ENCODE peak calls at places on chromosomes 3 and 15, in six cellular contexts. I, K, Y, R, H and Q are unnamed samples.

GRCh38 chr3:120683213-120683612 is 1.2 kb upstream of the HGD start:
- DNase-seq in K (no peak), H (no peak), Y (no peak), R (no peak), I (no peak), Q (no peak)

GRCh38 chr15:35080226-35080625 is 4.9 kb downstream of the NANOGP8 start:
- DNase-seq in I (no peak), R (no peak), H (no peak), K (no peak), Y (no peak), Q (no peak)

GRCh38 chr15:43376017-43376705 is 5.3 kb downstream of the TUBGCP4 start:
- DNase-seq in I (no peak), R (peak; percentile 37), Y (no peak), K (no peak), H (peak; percentile 24), Q (no peak)

GRCh38 chr3:27533718-27534578 is 49.8 kb upstream of the SLC4A7 start:
- DNase-seq in K (no peak), Y (peak; percentile 94), H (peak; percentile 100), R (peak; percentile 39), I (no peak), Q (no peak)

GRCh38 chr3:2180661-2181060 is 82.0 kb downstream of the CNTN4 start:
- DNase-seq in R (no peak), I (no peak), H (no peak), K (no peak), Y (no peak), Q (no peak)

GRCh38 chr15:88324241-88325065 is 67.9 kb upstream of the NTRK3 start:
- DNase-seq in Y (no peak), R (no peak), I (no peak), K (no peak), H (no peak), Q (no peak)

GRCh38 chr3:8837172-8837571 is 67.8 kb upstream of the OXTR start:
- DNase-seq in H (peak; percentile 86), K (no peak), R (no peak), I (no peak), Y (no peak), Q (no peak)

GRCh38 chr15:45141386-45141785 is 11.6 kb downstream of the DUOX1 start:
- DNase-seq in Y (no peak), R (no peak), K (no peak), H (no peak), I (no peak), Q (no peak)

GRCh38 chr3:136177876-136178275 is 18.3 kb downstream of the MSL2 start:
- DNase-seq in K (no peak), Y (no peak), R (no peak), I (no peak), H (no peak), Q (no peak)

GRCh38 chr3:146142757-146143156 is 18.2 kb downstream of the PLOD2 start:
- DNase-seq in H (no peak), R (no peak), K (no peak), Y (no peak), I (no peak), Q (no peak)

GRCh38 chr3:64685331-64685799 is 2.4 kb downstream of the ADAMTS9 start:
- DNase-seq in Y (no peak), I (no peak), K (peak; percentile 91), H (peak; percentile 39), R (no peak), Q (no peak)

GRCh38 chr3:104214277-104214676 is 1152.4 kb upstream of the ALCAM start:
- DNase-seq in K (no peak), H (no peak), I (no peak), Y (no peak), R (no peak), Q (no peak)
- TF ChIP-seq CTCF in K (no peak), H (no peak), I (no peak), Y (no peak), R (no peak), Q (no peak)

GRCh38 chr3:193665370-193665989 is 72.5 kb downstream of the OPA1 start:
- DNase-seq in Y (no peak), I (no peak), H (peak; percentile 18), R (no peak), K (no peak), Q (no peak)
- TF ChIP-seq CTCF in Y (peak; percentile 24), I (no peak), H (peak; percentile 29), R (peak; percentile 84), K (no peak), Q (peak; percentile 72)

GRCh38 chr15:23039917-23040281 is 530 bp upstream of the TUBGCP5 start:
- DNase-seq in K (no peak), H (no peak), Y (no peak), R (no peak), I (no peak), Q (no peak)
- TF ChIP-seq CTCF in K (no peak), H (no peak), Y (no peak), R (no peak), I (no peak), Q (no peak)

DNA sequence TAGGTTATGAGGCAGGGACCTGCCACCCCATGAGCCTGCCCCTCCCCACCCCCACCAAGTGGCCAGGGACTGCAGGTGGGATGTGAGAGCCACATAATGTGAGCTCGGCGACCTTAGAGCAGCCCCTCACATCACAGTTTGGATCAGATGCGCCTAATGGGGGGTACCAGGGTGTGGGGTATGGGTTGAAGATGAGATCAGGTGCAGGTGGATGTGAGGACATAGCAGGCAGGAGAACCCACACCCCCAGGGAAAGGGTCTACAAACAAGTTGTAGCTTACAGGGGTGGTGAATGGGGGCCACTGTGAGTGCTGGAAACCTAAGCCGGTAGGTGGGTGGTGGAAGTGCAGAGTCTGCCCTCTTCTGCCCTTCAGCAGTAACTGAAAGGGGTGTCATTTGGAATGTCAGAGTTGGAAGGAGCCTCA is 94.0 kb downstream of the CORO2B start:
- DNase-seq in K (peak; percentile 35), Y (no peak), H (no peak), I (no peak), R (no peak), Q (no peak)
- TF ChIP-seq CTCF in K (peak; percentile 21), Y (no peak), H (peak; percentile 22), I (no peak), R (no peak), Q (no peak)

GRCh38 chr3:43689766-43690399 is 855 bp upstream of the ABHD5 start:
- DNase-seq in R (no peak), Y (no peak), I (no peak), K (no peak), H (peak; percentile 41), Q (no peak)

GRCh38 chr3:43691120-43692002 is 623 bp downstream of the ABHD5 start:
- DNase-seq in I (peak; percentile 51), R (peak; percentile 50), Y (peak; percentile 93), H (peak; percentile 75), K (peak; percentile 72), Q (no peak)

GRCh38 chr3:43689166-43689565 is 1.6 kb upstream of the ABHD5 start:
- DNase-seq in K (no peak), H (no peak), I (no peak), R (no peak), Y (no peak), Q (no peak)

GRCh38 chr3:43692085-43692484 is 1.3 kb downstream of the ABHD5 start:
- DNase-seq in I (no peak), K (no peak), R (no peak), H (no peak), Y (no peak), Q (no peak)

GRCh38 chr3:43690400-43691119 is at the start of gene ABHD5:
- DNase-seq in K (peak; percentile 91), I (peak; percentile 57), H (peak; percentile 95), Y (peak; percentile 96), R (peak; percentile 91), Q (peak; percentile 91)
- TF ChIP-seq CTCF in K (no peak), I (no peak), H (no peak), Y (peak; percentile 28), R (peak; percentile 54), Q (peak; percentile 27)